ENCODE peak calls at places on chromosome 17, in four cellular contexts. R is HCT116, I is GM12878, L is K562. N is an unnamed sample.

GRCh38 chr17:75075597-75076253 is 12.0 kb upstream of the SLC16A5 start:
- DNase-seq in I (no peak), L (no peak), R (no peak), N (no peak)

GRCh38 chr17:70106551-70106950 is 31.5 kb downstream of the KCNJ16 start:
- DNase-seq in I (no peak), L (no peak), R (no peak), N (no peak)

GRCh38 chr17:76881408-76881807 is 13.2 kb downstream of the MGAT5B start:
- DNase-seq in R (no peak), I (no peak), L (no peak), N (no peak)

GRCh38 chr17:56185905-56186783 is 32.9 kb downstream of the ANKFN1 start:
- DNase-seq in R (no peak), I (no peak), L (no peak), N (no peak)

GRCh38 chr17:32659419-32659842 is 172.6 kb downstream of the CDK5R1 start:
- DNase-seq in L (peak), R (peak), I (peak), N (peak)

GRCh38 chr17:58326609-58327341 is 1.8 kb downstream of the TSPOAP1 start:
- DNase-seq in L (no peak), I (no peak), R (no peak), N (no peak)

GRCh38 chr17:38716368-38717005 is 11.4 kb downstream of the MLLT6 start:
- DNase-seq in L (no peak), R (no peak), I (no peak), N (no peak)

GRCh38 chr17:38431343-38432145 is 3.3 kb downstream of the ARHGAP23 start:
- DNase-seq in R (no peak), L (no peak), I (no peak), N (no peak)

GRCh38 chr17:73719588-73720071 is 75.4 kb upstream of the SDK2 start:
- DNase-seq in R (no peak), I (no peak), L (no peak), N (no peak)

GRCh38 chr17:50055426-50056216 is at the start of gene ITGA3:
- DNase-seq in L (peak), I (no peak), R (peak), N (peak)

GRCh38 chr17:30997270-30997669 is 26.4 kb downstream of the RNF135 start:
- DNase-seq in I (no peak), R (no peak), L (no peak), N (no peak)

GRCh38 chr17:39551879-39552278 is 55.8 kb downstream of the NEUROD2 start:
- DNase-seq in R (no peak), I (no peak), L (no peak), N (no peak)

GRCh38 chr17:27457731-27458523 is 1.7 kb downstream of the KSR1 start:
- DNase-seq in I (no peak), L (peak), R (no peak), N (no peak)

GRCh38 chr17:3012926-3013581 is 50.4 kb downstream of the OR1D5 start:
- DNase-seq in R (peak), L (peak), I (peak), N (peak)

GRCh38 chr17:75346906-75347305 is 57.7 kb upstream of the SLC25A19 start:
- DNase-seq in L (peak), I (no peak), R (no peak), N (no peak)

GRCh38 chr17:59837362-59838195 is 55.2 kb downstream of the TUBD1 start:
- DNase-seq in I (peak), R (peak), L (peak), N (peak)

GRCh38 chr17:65081439-65081838 is 24.9 kb upstream of the GNA13 start:
- DNase-seq in I (no peak), L (no peak), R (no peak), N (no peak)

DNA sequence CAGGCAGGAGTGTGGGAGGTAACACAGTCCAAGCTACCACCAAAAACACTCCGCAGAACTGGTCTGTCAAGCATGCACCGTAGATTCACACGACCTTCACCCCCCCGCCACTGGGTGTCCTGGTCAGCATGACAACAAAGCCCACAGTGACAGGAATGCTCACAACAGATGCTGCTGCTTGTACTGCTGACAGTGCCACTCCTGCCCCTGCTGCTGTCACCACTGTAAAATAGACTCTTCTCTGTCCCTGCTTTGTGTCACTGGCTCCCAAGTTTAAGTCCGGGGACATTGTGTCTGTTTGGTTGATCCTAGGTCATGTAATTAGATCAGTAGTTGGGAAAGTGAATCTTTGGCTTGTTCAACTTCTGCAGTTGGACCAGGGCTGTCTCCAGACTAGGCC is 7.0 kb upstream of the ODF4 start:
- DNase-seq in L (no peak), R (no peak), I (no peak), N (peak)
- TF ChIP-seq JUND in L (no peak), R (no peak), I (no peak), N (no peak)

DNA sequence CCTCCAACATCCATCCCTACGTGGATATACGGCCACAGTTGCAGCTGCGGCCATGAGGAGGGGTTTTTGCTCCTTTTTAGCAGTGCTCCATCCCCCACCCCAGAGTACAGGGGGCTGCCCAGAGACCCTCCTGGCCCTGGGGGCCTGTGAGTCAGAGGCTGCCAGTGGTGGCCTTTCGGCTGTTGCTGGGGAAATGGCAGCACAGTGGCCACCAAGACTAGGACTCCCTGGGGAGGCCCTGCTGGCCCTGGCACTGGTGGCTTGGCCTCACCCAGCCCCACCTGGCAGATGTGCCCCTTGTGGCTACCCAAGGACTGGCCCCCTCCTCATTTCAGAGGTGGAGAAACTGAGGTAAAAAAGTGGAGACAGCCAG is 29.1 kb downstream of the RAI1 start:
- DNase-seq in R (no peak), I (no peak), L (no peak), N (no peak)
- TF ChIP-seq JUND in R (no peak), I (no peak), L (no peak), N (no peak)

DNA sequence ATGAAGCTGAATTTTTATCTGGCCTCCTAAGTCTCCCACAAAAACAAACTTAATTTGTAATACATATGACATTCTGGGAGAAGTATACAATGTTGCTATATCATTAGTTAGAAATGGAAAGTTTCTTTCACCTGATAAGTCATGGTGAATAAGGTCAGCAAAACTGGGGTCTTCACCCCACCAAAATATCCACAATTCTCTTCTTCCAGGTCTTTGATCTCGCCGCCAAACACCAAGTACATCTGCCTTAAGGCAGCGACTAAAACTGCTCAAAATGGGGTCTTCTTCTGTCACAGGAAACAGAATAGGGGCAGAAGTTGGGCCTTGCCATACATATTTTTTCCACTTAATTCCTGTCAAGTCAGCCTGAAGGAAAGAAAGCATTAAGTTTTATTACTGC is 2.1 kb downstream of the MED13 start:
- DNase-seq in L (no peak), R (no peak), I (no peak), N (no peak)
- TF ChIP-seq JUND in L (no peak), R (no peak), I (no peak), N (no peak)

GRCh38 chr17:48053758-48054237 is 5.6 kb downstream of the NFE2L1 start:
- DNase-seq in I (no peak), R (no peak), L (no peak), N (no peak)

GRCh38 chr17:48048321-48049140 is at the start of gene NFE2L1:
- DNase-seq in R (peak), I (peak), L (peak), N (peak)

GRCh38 chr17:48052956-48053757 is 5.0 kb downstream of the NFE2L1 start:
- DNase-seq in I (no peak), L (peak), R (no peak), N (no peak)

GRCh38 chr17:48051706-48052486 is 3.7 kb downstream of the NFE2L1 start:
- DNase-seq in L (peak), R (no peak), I (no peak), N (peak)

GRCh38 chr17:48051278-48051677 is 3.1 kb downstream of the NFE2L1 start:
- DNase-seq in L (no peak), R (no peak), I (no peak), N (no peak)
- TF ChIP-seq JUND in L (no peak), R (no peak), I (no peak), N (no peak)

GRCh38 chr17:10754861-10755591 is 25.2 kb upstream of the TMEM220 start:
- DNase-seq in L (no peak), R (no peak), I (no peak), N (no peak)

GRCh38 chr17:10756146-10756545 is 26.3 kb upstream of the TMEM220 start:
- DNase-seq in R (no peak), I (no peak), L (no peak), N (no peak)

GRCh38 chr17:10752696-10753095 is 22.9 kb upstream of the TMEM220 start:
- DNase-seq in L (no peak), I (no peak), R (no peak), N (no peak)

GRCh38 chr17:10755592-10756127 is 25.8 kb upstream of the TMEM220 start:
- DNase-seq in I (no peak), L (no peak), R (no peak), N (no peak)

GRCh38 chr17:10754109-10754508 is 24.3 kb upstream of the TMEM220 start:
- DNase-seq in R (peak), L (peak), I (no peak), N (peak)
- TF ChIP-seq JUND in R (no peak), L (no peak), I (no peak), N (no peak)

GRCh38 chr17:1720856-1721386 is 3.6 kb upstream of the WDR81 start:
- DNase-seq in I (no peak), R (peak), L (no peak), N (peak)
- TF ChIP-seq JUND in I (no peak), R (no peak), L (no peak), N (no peak)

GRCh38 chr17:40561871-40562611 is 3.2 kb downstream of the CCR7 start:
- DNase-seq in L (no peak), R (no peak), I (peak), N (no peak)
- TF ChIP-seq JUND in L (no peak), R (no peak), I (no peak), N (no peak)

GRCh38 chr17:81000631-81001357 is 9.2 kb downstream of the CHMP6 start:
- DNase-seq in L (peak), I (no peak), R (no peak), N (no peak)

GRCh38 chr17:81000089-81000630 is 8.5 kb downstream of the CHMP6 start:
- DNase-seq in L (peak), I (no peak), R (no peak), N (no peak)

GRCh38 chr17:81002409-81003361 is 11.0 kb downstream of the CHMP6 start:
- DNase-seq in L (peak), I (no peak), R (no peak), N (no peak)

GRCh38 chr17:81003711-81004335 is 12.2 kb downstream of the CHMP6 start:
- DNase-seq in I (no peak), L (peak), R (no peak), N (no peak)

GRCh38 chr17:81002013-81002384 is 10.4 kb downstream of the CHMP6 start:
- DNase-seq in I (no peak), R (no peak), L (no peak), N (no peak)
- TF ChIP-seq JUND in I (no peak), R (no peak), L (no peak), N (no peak)

GRCh38 chr17:8724451-8724850 is 20.2 kb downstream of the CCDC42 start:
- DNase-seq in I (no peak), L (no peak), R (no peak), N (no peak)
- TF ChIP-seq JUND in I (no peak), L (no peak), R (no peak), N (no peak)

DNA sequence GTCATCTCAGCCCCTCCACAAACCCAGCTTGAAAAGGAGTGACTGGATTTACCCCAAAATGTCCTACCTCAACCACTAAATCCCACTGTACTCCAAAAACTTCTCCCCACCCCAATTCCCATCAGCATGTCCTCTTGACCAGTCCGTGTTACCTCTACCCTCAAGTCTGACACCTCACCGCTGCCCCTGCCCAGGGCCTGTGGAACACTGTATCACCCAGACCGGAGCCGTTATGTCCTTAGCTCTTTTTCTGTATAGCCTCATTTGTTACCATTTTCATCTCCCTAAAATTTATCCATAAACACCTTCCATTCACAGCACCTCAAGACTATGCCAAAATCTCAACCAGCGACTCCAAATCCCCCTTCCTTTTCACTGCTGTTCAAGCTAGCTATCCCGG is 2.4 kb downstream of the PHF23 start:
- DNase-seq in L (no peak), R (no peak), I (no peak), N (no peak)
- TF ChIP-seq JUND in L (no peak), R (no peak), I (no peak), N (no peak)

N was measured in T47D.